ENCODE peak calls at places on chromosomes 5 and 9, in nine cellular contexts. K is CD4-positive, alpha-beta T cell; F is neural progenitor cell; T is H7; Z is HL-60; V is heart left ventricle; R is kidney epithelial cell; C is suprapubic skin; A is stomach. Q is an unnamed sample.
A peak's percentile ranks its signal among the peaks of the same experiment; 100 is the strongest.

GRCh38 chr5:57887851-57888621 is 405.4 kb upstream of the ACTBL2 start:
- DNase-seq in V (peak; percentile 62), K (no peak), A (peak; percentile 34), T (peak; percentile 57), Z (no peak), C (no peak), F (peak; percentile 70), R (peak; percentile 31), Q (peak; percentile 24)

GRCh38 chr9:105244996-105245719 is 707 bp downstream of the SLC44A1 start:
- DNase-seq in F (peak; percentile 53), C (peak; percentile 79), Z (peak; percentile 47), K (peak; percentile 17), A (peak; percentile 76), T (peak; percentile 89), V (peak; percentile 58), R (no peak), Q (no peak)

GRCh38 chr5:98772415-98773213 is 849 bp upstream of the RGMB start:
- DNase-seq in Z (no peak), F (peak; percentile 92), K (peak; percentile 37), V (peak; percentile 82), C (peak; percentile 89), R (no peak), A (peak; percentile 83), T (peak; percentile 73), Q (no peak)

GRCh38 chr5:154779105-154779504 is 23.9 kb downstream of the LARP1 start:
- DNase-seq in R (peak; percentile 79), K (no peak), F (no peak), T (no peak), A (no peak), Z (no peak), C (no peak), V (no peak), Q (peak; percentile 69)

GRCh38 chr5:38660194-38660668 is 103.8 kb upstream of the LIFR start:
- DNase-seq in C (no peak), F (peak; percentile 58), V (peak; percentile 47), Z (no peak), T (peak; percentile 40), R (peak; percentile 74), A (no peak), K (no peak), Q (no peak)

GRCh38 chr9:105993051-105993854 is 298.9 kb downstream of the TMEM38B start:
- DNase-seq in A (no peak), F (no peak), K (no peak), C (no peak), Z (no peak), V (no peak), T (no peak), R (no peak), Q (no peak)

GRCh38 chr9:87406545-87407166 is 91.0 kb upstream of the DAPK1 start:
- DNase-seq in Z (no peak), F (no peak), A (no peak), V (no peak), C (no peak), T (no peak), R (no peak), K (no peak), Q (no peak)

GRCh38 chr9:93500571-93501298 is 47.4 kb upstream of the FAM120AOS start:
- DNase-seq in K (no peak), A (no peak), V (no peak), C (no peak), F (no peak), T (no peak), R (no peak), Z (no peak), Q (no peak)

GRCh38 chr5:150057052-150057451 is 29.3 kb downstream of the CSF1R start:
- DNase-seq in F (no peak), V (no peak), C (no peak), R (no peak), T (peak; percentile 47), Z (no peak), A (no peak), K (no peak), Q (no peak)

GRCh38 chr5:150053695-150054392 is 32.5 kb downstream of the CSF1R start:
- DNase-seq in V (no peak), Z (no peak), R (no peak), A (no peak), F (no peak), K (no peak), C (no peak), T (peak; percentile 21), Q (no peak)

GRCh38 chr5:150054569-150054968 is 31.8 kb downstream of the CSF1R start:
- DNase-seq in R (no peak), V (no peak), K (no peak), Z (no peak), C (no peak), F (no peak), A (no peak), T (no peak), Q (no peak)

GRCh38 chr5:150057511-150057910 is 28.8 kb downstream of the CSF1R start:
- DNase-seq in A (no peak), V (no peak), R (no peak), Z (no peak), K (no peak), F (no peak), C (no peak), T (peak; percentile 56), Q (no peak)

GRCh38 chr5:150055707-150056443 is 30.5 kb downstream of the CSF1R start:
- DNase-seq in F (no peak), V (no peak), C (no peak), R (no peak), A (no peak), T (no peak), K (no peak), Z (no peak), Q (no peak)
- H3K27me3 ChIP-seq in F (no peaks in the 10 kb centered on the region), V (no peaks in the 10 kb centered on the region), C (no peaks in the 10 kb centered on the region), R (no peaks in the 10 kb centered on the region), A (no peaks in the 10 kb centered on the region), T (no peaks in the 10 kb centered on the region), K (no peaks in the 10 kb centered on the region), Z (no peaks in the 10 kb centered on the region), Q (no peaks in the 10 kb centered on the region)

GRCh38 chr9:37035472-37036236 is 1.6 kb upstream of the PAX5 start:
- DNase-seq in F (peak; percentile 76), C (no peak), A (no peak), R (no peak), V (no peak), K (no peak), Z (no peak), T (peak; percentile 83), Q (no peak)

GRCh38 chr9:37036237-37037136 is 2.4 kb upstream of the PAX5 start:
- DNase-seq in F (peak; percentile 72), V (peak; percentile 41), K (no peak), R (no peak), Z (peak; percentile 33), A (peak; percentile 58), T (peak; percentile 77), C (no peak), Q (no peak)

GRCh38 chr9:37037137-37037743 is 3.2 kb upstream of the PAX5 start:
- DNase-seq in F (peak; percentile 63), K (no peak), Z (peak; percentile 55), R (no peak), V (no peak), T (peak; percentile 78), C (no peak), A (no peak), Q (no peak)

GRCh38 chr9:37039065-37039464 is 5.0 kb upstream of the PAX5 start:
- DNase-seq in V (no peak), R (no peak), K (no peak), F (no peak), C (no peak), T (no peak), A (no peak), Z (no peak), Q (no peak)

GRCh38 chr9:37037744-37038640 is 3.9 kb upstream of the PAX5 start:
- DNase-seq in K (no peak), F (peak; percentile 79), Z (no peak), R (no peak), T (peak; percentile 77), V (peak; percentile 41), A (no peak), C (no peak), Q (no peak)
- H3K27me3 ChIP-seq in K (peaks cover 79% of the 10 kb centered on the region), F (peaks cover 77% of the 10 kb centered on the region), Z (peaks cover 62% of the 10 kb centered on the region), R (peaks cover 78% of the 10 kb centered on the region), T (peaks cover 71% of the 10 kb centered on the region), V (peaks cover 99% of the 10 kb centered on the region), A (peaks cover 35% of the 10 kb centered on the region), C (peaks cover 100% of the 10 kb centered on the region), Q (peaks cover 93% of the 10 kb centered on the region)

GRCh38 chr5:6808462-6808861 is 95.2 kb downstream of the TENT4A start:
- DNase-seq in R (no peak), F (no peak), Z (no peak), A (no peak), C (no peak), T (no peak), V (no peak), K (no peak), Q (no peak)

GRCh38 chr5:6804766-6805165 is 91.5 kb downstream of the TENT4A start:
- DNase-seq in K (no peak), Z (no peak), V (no peak), T (no peak), A (no peak), C (no peak), F (no peak), R (no peak), Q (no peak)

GRCh38 chr5:6803981-6804550 is 90.8 kb downstream of the TENT4A start:
- DNase-seq in T (no peak), V (no peak), K (no peak), A (no peak), C (no peak), Z (no peak), R (no peak), F (no peak), Q (no peak)

GRCh38 chr5:6806668-6807067 is 93.4 kb downstream of the TENT4A start:
- DNase-seq in K (no peak), F (no peak), T (no peak), A (no peak), V (no peak), C (no peak), Z (no peak), R (no peak), Q (no peak)

GRCh38 chr5:6805835-6806234 is 92.6 kb downstream of the TENT4A start:
- DNase-seq in F (no peak), R (no peak), Z (no peak), C (no peak), T (no peak), A (no peak), V (no peak), K (no peak), Q (no peak)
- H3K27me3 ChIP-seq in F (no peaks in the 10 kb centered on the region), R (no peaks in the 10 kb centered on the region), Z (no peaks in the 10 kb centered on the region), C (no peaks in the 10 kb centered on the region), T (no peaks in the 10 kb centered on the region), A (no peaks in the 10 kb centered on the region), V (no peaks in the 10 kb centered on the region), K (no peaks in the 10 kb centered on the region), Q (no peaks in the 10 kb centered on the region)

GRCh38 chr5:88888799-88889164 is 5.8 kb upstream of the MEF2C start:
- DNase-seq in Z (no peak), V (no peak), K (no peak), T (no peak), R (no peak), C (no peak), F (no peak), A (no peak), Q (no peak)

GRCh38 chr5:88890070-88890781 is 7.2 kb upstream of the MEF2C start:
- DNase-seq in K (no peak), Z (no peak), C (no peak), A (no peak), V (no peak), R (no peak), T (no peak), F (no peak), Q (no peak)

GRCh38 chr5:88886756-88887741 is 4.1 kb upstream of the MEF2C start:
- DNase-seq in R (no peak), F (no peak), K (no peak), A (no peak), Z (no peak), T (no peak), V (no peak), C (no peak), Q (no peak)

GRCh38 chr5:88889165-88890069 is 6.4 kb upstream of the MEF2C start:
- DNase-seq in F (peak; percentile 66), C (peak; percentile 79), A (no peak), V (peak; percentile 70), R (no peak), T (peak; percentile 65), K (no peak), Z (no peak), Q (no peak)

DNA sequence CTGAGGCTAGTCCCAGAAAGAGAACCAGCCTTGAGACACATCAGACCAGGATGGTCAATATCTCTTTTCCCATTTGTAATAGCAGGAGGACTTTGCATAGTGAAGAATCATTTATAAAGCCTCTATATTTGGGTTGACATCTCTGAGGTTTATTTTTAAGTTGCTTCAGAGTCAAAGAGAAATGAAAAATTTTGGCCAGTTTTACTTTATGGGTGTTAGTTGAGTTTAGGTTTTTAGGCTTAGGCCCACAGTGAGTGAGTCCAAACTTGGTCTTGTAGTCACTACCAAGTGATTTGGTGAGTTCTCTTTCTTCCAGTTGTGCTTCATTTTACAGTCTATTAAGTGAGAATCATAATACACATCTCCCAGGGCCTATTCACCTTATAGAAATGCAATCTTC is 5.3 kb upstream of the MEF2C start:
- DNase-seq in V (no peak), K (no peak), Z (no peak), T (no peak), R (no peak), F (no peak), C (no peak), A (no peak), Q (no peak)
- H3K27me3 ChIP-seq in V (no peaks in the 10 kb centered on the region), K (peaks cover 48% of the 10 kb centered on the region), Z (no peaks in the 10 kb centered on the region), T (peaks cover 38% of the 10 kb centered on the region), R (no peaks in the 10 kb centered on the region), F (peaks cover 78% of the 10 kb centered on the region), C (no peaks in the 10 kb centered on the region), A (no peaks in the 10 kb centered on the region), Q (no peaks in the 10 kb centered on the region)